ENCODE peak calls at places on chromosomes 2 and 18, in nine cellular contexts. C, N, P, W, Z, M, G, E and K are unnamed samples.

GRCh38 chr2:193847140-193847539 is 1652.4 kb upstream of the TMEFF2 start:
- DNase-seq in C (peak), N (no peak), P (no peak), W (no peak), Z (no peak), M (no peak), G (no peak), E (no peak), K (no peak)

GRCh38 chr2:214630402-214631035 is 179.0 kb downstream of the BARD1 start:
- DNase-seq in C (peak), N (no peak), P (no peak), W (no peak), Z (no peak), M (no peak), G (no peak), E (peak), K (no peak)

GRCh38 chr18:28581503-28582169 is 404.7 kb upstream of the CDH2 start:
- DNase-seq in C (peak), N (no peak), P (no peak), W (no peak), Z (peak), M (no peak), G (no peak), E (no peak), K (peak)

GRCh38 chr2:38502107-38502506 is 100.6 kb downstream of the HNRNPLL start:
- DNase-seq in C (no peak), N (no peak), P (no peak), W (no peak), Z (no peak), M (no peak), G (no peak), E (no peak), K (no peak)

GRCh38 chr2:180799141-180799540 is 181.3 kb upstream of the UBE2E3 start:
- DNase-seq in C (no peak), N (no peak), P (no peak), W (no peak), Z (no peak), M (no peak), G (no peak), E (no peak), K (no peak)

GRCh38 chr2:67503066-67503795 is 106.1 kb downstream of the ETAA1 start:
- DNase-seq in C (peak), N (no peak), P (peak), W (no peak), Z (no peak), M (no peak), G (no peak), E (peak), K (no peak)

GRCh38 chr2:11175293-11175795 is 20.1 kb downstream of the SLC66A3 start:
- DNase-seq in C (peak), N (no peak), P (no peak), W (no peak), Z (no peak), M (no peak), G (no peak), E (peak), K (no peak)

GRCh38 chr18:43563780-43564179 is 286.5 kb upstream of the SYT4 start:
- DNase-seq in C (peak), N (no peak), P (peak), W (no peak), Z (peak), M (no peak), G (peak), E (peak), K (peak)

GRCh38 chr2:159895258-159896209 is 97.5 kb upstream of the CD302 start:
- DNase-seq in C (peak), N (no peak), P (no peak), W (no peak), Z (no peak), M (no peak), G (no peak), E (peak), K (no peak)

GRCh38 chr18:8003878-8004675 is 437.0 kb downstream of the PTPRM start:
- DNase-seq in C (peak), N (no peak), P (no peak), W (no peak), Z (no peak), M (no peak), G (no peak), E (peak), K (no peak)

GRCh38 chr2:96806468-96807126 is 9.5 kb upstream of the CNNM3 start:
- DNase-seq in C (no peak), N (no peak), P (no peak), W (no peak), Z (no peak), M (no peak), G (no peak), E (peak), K (no peak)

GRCh38 chr18:11310476-11311086 is 161.2 kb upstream of the PIEZO2 start:
- DNase-seq in C (peak), N (no peak), P (peak), W (no peak), Z (peak), M (no peak), G (peak), E (peak), K (peak)

GRCh38 chr2:234670052-234670451 is 173.2 kb upstream of the ARL4C start:
- DNase-seq in C (peak), N (no peak), P (no peak), W (no peak), Z (no peak), M (no peak), G (no peak), E (peak), K (no peak)

GRCh38 chr2:10931710-10932255 is 20.0 kb downstream of the KCNF1 start:
- DNase-seq in C (peak), N (no peak), P (no peak), W (no peak), Z (peak), M (no peak), G (no peak), E (peak), K (no peak)

GRCh38 chr2:196136151-196136550 is 35.2 kb downstream of the STK17B start:
- DNase-seq in C (no peak), N (no peak), P (no peak), W (no peak), Z (no peak), M (no peak), G (no peak), E (no peak), K (no peak)

GRCh38 chr2:104606056-104606455 is 247.9 kb upstream of the POU3F3 start:
- DNase-seq in C (peak), N (no peak), P (no peak), W (no peak), Z (no peak), M (no peak), G (no peak), E (no peak), K (no peak)

GRCh38 chr2:19073522-19073921 is 284.9 kb downstream of the OSR1 start:
- DNase-seq in C (peak), N (no peak), P (peak), W (no peak), Z (peak), M (no peak), G (no peak), E (peak), K (peak)

GRCh38 chr18:13279181-13280065 is 60.9 kb downstream of the LDLRAD4 start:
- DNase-seq in C (no peak), N (peak), P (no peak), W (no peak), Z (no peak), M (no peak), G (no peak), E (no peak), K (no peak)

GRCh38 chr2:112821682-112822081 is 14.9 kb downstream of the IL1B start:
- DNase-seq in C (no peak), N (no peak), P (no peak), W (no peak), Z (no peak), M (no peak), G (no peak), E (no peak), K (no peak)

GRCh38 chr2:7671312-7671711 is 754.1 kb downstream of the RNF144A start:
- DNase-seq in C (no peak), N (no peak), P (no peak), W (no peak), Z (no peak), M (no peak), G (no peak), E (no peak), K (no peak)

GRCh38 chr2:165874445-165875039 is 79.0 kb downstream of the TTC21B start:
- DNase-seq in C (peak), N (peak), P (peak), W (no peak), Z (peak), M (no peak), G (peak), E (peak), K (peak)

GRCh38 chr2:227783404-227784138 is 30.1 kb upstream of the CCL20 start:
- DNase-seq in C (no peak), N (no peak), P (no peak), W (no peak), Z (no peak), M (no peak), G (no peak), E (no peak), K (no peak)

GRCh38 chr18:46474487-46475366 is 182.3 kb downstream of the LOXHD1 start:
- DNase-seq in C (no peak), N (no peak), P (no peak), W (no peak), Z (no peak), M (no peak), G (no peak), E (no peak), K (no peak)

GRCh38 chr2:234095301-234095700 is 44.8 kb downstream of the SPP2 start:
- DNase-seq in C (no peak), N (no peak), P (no peak), W (no peak), Z (no peak), M (no peak), G (no peak), E (no peak), K (no peak)

GRCh38 chr2:88448248-88448647 is 4.2 kb downstream of the FOXI3 start:
- DNase-seq in C (no peak), N (no peak), P (no peak), W (no peak), Z (no peak), M (no peak), G (no peak), E (no peak), K (no peak)